ENCODE peak calls at places on chromosomes 13 and 19, in five cellular contexts. I is fibroblast of lung, R is ovary, U is A673, S is left ventricle myocardium inferior. O is an unnamed sample.

GRCh38 chr13:19159761-19160420 is 21.7 kb downstream of the TUBA3C start:
- DNase-seq in I (no peak), R (no peak), U (no peak), S (no peak), O (no peak)

GRCh38 chr13:35475960-35476943 is at the start of gene MAB21L1:
- DNase-seq in R (peak), I (peak), U (no peak), S (no peak), O (peak)

GRCh38 chr13:36096411-36097184 is 34.6 kb downstream of the DCLK1 start:
- DNase-seq in I (peak), U (peak), R (no peak), S (no peak), O (no peak)

GRCh38 chr13:95858286-95859075 is 181.5 kb downstream of the DNAJC3 start:
- DNase-seq in U (no peak), I (peak), S (no peak), R (no peak), O (no peak)

GRCh38 chr19:7699422-7700127 is 2.4 kb downstream of the FCER2 start:
- DNase-seq in U (no peak), R (no peak), S (no peak), I (peak), O (no peak)

GRCh38 chr13:61685683-61686013 is 270.0 kb upstream of the PCDH20 start:
- DNase-seq in S (no peak), R (no peak), U (peak), I (no peak), O (no peak)

GRCh38 chr13:85541476-85541875 is 257.7 kb downstream of the SLITRK6 start:
- DNase-seq in U (no peak), R (no peak), I (no peak), S (no peak), O (no peak)

GRCh38 chr13:28355822-28356371 is 139.0 kb downstream of the FLT1 start:
- DNase-seq in S (no peak), U (peak), I (peak), R (no peak), O (no peak)

GRCh38 chr13:97258801-97259200 is 36.7 kb downstream of the MBNL2 start:
- DNase-seq in I (peak), R (no peak), U (no peak), S (no peak), O (no peak)

GRCh38 chr19:41837981-41838708 is 6.3 kb downstream of the LYPD4 start:
- DNase-seq in I (no peak), S (no peak), R (no peak), U (no peak), O (no peak)

GRCh38 chr13:30679483-30680330 is 55.6 kb upstream of the ALOX5AP start:
- DNase-seq in U (peak), I (peak), R (no peak), S (no peak), O (no peak)

GRCh38 chr19:49889687-49890348 is 6.9 kb downstream of the IL4I1 start:
- DNase-seq in S (peak), R (peak), U (peak), I (peak), O (no peak)

GRCh38 chr13:44302233-44302632 is 71.4 kb upstream of the SERP2 start:
- DNase-seq in I (peak), R (no peak), S (no peak), U (no peak), O (no peak)

GRCh38 chr13:20127563-20128458 is 33.0 kb downstream of the GJA3 start:
- DNase-seq in U (peak), R (peak), S (peak), I (peak), O (no peak)

GRCh38 chr13:84870190-84870589 is 929.0 kb downstream of the SLITRK6 start:
- DNase-seq in S (no peak), R (no peak), U (peak), I (no peak), O (no peak)

GRCh38 chr19:35290381-35291135 is 1.4 kb upstream of the MAG start:
- DNase-seq in R (no peak), U (no peak), S (no peak), I (no peak), O (no peak)

GRCh38 chr13:32125221-32125621 is 93.6 kb downstream of the FRY start:
- DNase-seq in R (no peak), U (no peak), S (no peak), I (peak), O (peak)

GRCh38 chr19:29042450-29042849 is 170.5 kb downstream of the UQCRFS1 start:
- DNase-seq in U (no peak), R (no peak), S (no peak), I (no peak), O (no peak)

GRCh38 chr13:112894673-112895481 is 74.1 kb upstream of the MCF2L start:
- DNase-seq in I (no peak), U (no peak), S (peak), R (no peak), O (no peak)

GRCh38 chr19:35905178-35905727 is 2.8 kb downstream of the TYROBP start:
- DNase-seq in U (peak), I (peak), R (no peak), S (no peak), O (no peak)

GRCh38 chr13:77507931-77508776 is 27.4 kb upstream of the SCEL start:
- DNase-seq in S (no peak), I (peak), R (no peak), U (no peak), O (peak)

GRCh38 chr13:79392882-79393563 is 13.0 kb downstream of the RBM26 start:
- DNase-seq in U (no peak), S (no peak), R (no peak), I (peak), O (no peak)

GRCh38 chr19:28224441-28224840 is 988.5 kb downstream of the UQCRFS1 start:
- DNase-seq in I (peak), U (no peak), R (no peak), S (no peak), O (no peak)

GRCh38 chr19:7272856-7273578 is 21.2 kb downstream of the INSR start:
- DNase-seq in S (no peak), R (no peak), U (no peak), I (no peak), O (no peak)

GRCh38 chr19:53511357-53511756 is 26.6 kb upstream of the ZNF331 start:
- DNase-seq in S (no peak), U (no peak), R (no peak), I (no peak), O (no peak)

GRCh38 chr19:53507523-53508442 is 30.2 kb upstream of the ZNF331 start:
- DNase-seq in R (no peak), S (no peak), U (no peak), I (no peak), O (no peak)

GRCh38 chr19:53509443-53509842 is 28.5 kb upstream of the ZNF331 start:
- DNase-seq in R (no peak), I (no peak), U (no peak), S (no peak), O (no peak)

GRCh38 chr19:53509845-53510244 is 28.1 kb upstream of the ZNF331 start:
- DNase-seq in U (no peak), R (no peak), S (no peak), I (no peak), O (no peak)

DNA sequence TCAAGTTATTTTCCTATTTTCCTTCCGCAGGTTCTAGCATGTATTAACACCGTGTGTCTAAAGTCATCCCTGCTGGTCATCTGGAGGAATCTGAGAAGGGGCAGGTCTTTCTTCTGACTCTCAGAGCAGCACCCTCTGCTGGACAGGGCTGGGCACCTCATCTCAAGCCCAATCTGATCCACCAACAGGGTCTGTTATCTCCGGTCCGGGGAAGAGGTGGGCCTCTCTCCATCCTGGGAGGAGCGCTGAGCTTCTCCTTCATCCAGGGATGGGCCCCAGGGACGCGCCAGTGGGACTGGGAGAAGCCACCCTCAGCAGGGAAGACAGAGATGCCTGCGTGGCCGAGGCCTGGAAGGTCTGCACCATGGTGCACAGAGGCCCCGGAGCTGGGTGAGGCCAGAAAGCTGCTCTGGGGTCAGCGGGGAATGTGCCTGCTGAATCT is 26.0 kb upstream of the ZNF331 start:
- DNase-seq in S (peak), R (peak), U (peak), I (peak), O (no peak)
- TF ChIP-seq CTCF in S (peak), R (peak), U (peak), I (peak), O (peak)

DNA sequence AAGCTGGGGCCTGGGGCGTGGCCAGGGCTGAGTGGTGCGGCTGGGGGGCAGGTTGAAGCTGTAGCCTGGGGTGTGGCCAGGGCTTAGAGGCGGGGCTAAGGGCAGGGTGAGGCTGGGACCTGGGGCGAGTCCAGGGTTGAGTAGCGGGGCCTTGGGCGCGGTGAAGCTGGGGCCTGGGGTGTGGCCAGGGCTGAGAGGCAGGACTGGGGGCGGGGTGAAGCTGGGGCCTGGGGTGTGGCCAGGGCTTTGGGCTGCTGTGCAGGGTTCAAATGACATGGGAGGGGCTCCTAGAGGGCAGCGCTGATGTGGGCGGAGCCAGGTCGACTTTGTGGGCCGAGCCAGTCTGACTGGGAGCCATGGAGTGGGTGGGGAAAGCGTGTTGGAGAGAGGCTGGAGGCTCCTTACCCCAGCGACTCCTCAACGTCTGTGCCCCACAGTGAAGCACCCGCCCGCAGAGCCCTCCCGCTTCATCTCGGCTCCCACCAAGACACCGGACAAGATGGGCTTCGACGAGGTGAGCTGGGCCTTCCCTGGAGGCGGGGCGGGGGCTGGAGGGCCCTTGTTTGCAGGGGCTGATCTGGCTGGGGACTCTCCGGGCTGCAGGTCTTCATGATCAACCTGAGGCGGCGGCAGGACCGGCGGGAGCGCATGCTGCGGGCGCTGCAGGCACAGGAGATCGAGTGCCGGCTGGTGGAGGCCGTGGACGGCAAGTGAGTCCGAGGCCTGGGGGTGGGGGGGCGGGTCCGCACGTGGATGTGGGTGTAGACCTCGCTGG is 21.5 kb downstream of the COLGALT1 start:
- DNase-seq in I (peak), U (peak), R (peak), S (no peak), O (no peak)
- H3K4me3 ChIP-seq in I (no peak), U (no peak), R (no peak), S (no peak), O (no peak)

GRCh38 chr13:110922506-110922905 is 7.6 kb upstream of the ANKRD10 start:
- DNase-seq in R (no peak), U (no peak), I (no peak), S (no peak), O (no peak)

GRCh38 chr13:110923086-110923485 is 8.2 kb upstream of the ANKRD10 start:
- DNase-seq in R (no peak), S (no peak), I (no peak), U (no peak), O (no peak)

GRCh38 chr13:110923777-110924638 is 9.1 kb upstream of the ANKRD10 start:
- DNase-seq in I (no peak), U (no peak), S (no peak), R (no peak), O (no peak)

GRCh38 chr13:110924639-110924934 is 9.7 kb upstream of the ANKRD10 start:
- DNase-seq in I (no peak), U (no peak), S (no peak), R (no peak), O (no peak)

GRCh38 chr13:110925023-110925608 is 10.2 kb upstream of the ANKRD10 start:
- DNase-seq in R (no peak), U (peak), I (no peak), S (no peak), O (no peak)
- TF ChIP-seq CTCF in R (no peak), U (peak), I (peak), S (peak), O (peak)

GRCh38 chr13:33455291-33455690 is 169.7 kb upstream of the STARD13 start:
- DNase-seq in S (no peak), U (no peak), I (no peak), R (no peak), O (no peak)
- H3K4me3 ChIP-seq in S (no peak), U (no peak), I (no peak), R (no peak), O (no peak)

DNA sequence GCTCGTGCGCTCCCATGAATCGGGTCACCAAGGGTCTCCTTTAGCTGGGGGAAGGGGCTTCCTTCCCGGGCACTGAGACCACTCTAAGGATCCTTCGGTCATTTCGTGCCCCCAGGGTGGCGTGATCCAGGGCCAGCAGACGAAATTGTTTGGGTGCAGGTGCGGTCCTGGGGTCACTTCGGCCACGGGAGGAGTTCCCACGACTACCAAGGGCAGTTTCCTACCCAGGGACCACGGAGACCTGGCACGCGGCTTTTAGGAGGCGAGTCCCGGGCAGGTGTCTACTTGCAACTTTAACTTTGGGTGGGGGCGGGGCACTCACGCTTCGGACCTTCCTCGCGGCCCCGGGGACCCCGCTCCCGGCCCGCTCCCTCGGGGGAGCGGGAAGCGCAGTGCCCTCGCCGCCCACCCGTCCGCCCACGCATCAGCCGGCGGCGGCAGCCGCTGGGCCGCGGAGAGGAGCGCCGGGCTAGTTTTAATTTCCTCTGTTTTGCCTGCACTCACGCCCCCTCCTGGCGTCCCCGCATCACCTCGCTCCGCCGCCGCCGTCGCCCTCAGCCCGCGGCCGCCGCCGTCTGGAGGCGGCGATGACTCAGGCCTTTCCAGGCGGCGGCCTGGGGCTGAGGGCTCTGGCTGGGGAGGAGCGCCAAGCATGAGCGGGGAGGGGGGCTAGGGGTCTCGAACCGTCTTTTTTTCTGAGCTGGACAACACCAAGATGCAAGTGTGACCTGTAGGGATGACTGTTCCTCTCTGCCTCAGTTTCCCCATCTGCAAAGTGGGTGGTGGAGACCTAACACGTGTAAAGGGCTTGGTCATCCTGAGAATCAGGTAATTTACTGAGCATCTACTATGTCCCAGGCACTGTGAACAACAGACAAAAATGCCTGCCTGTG is 21.8 kb downstream of the OLFM2 start:
- DNase-seq in I (peak), R (peak), S (peak), U (peak), O (peak)
- TF ChIP-seq CTCF in I (peak), R (no peak), S (peak), U (peak), O (peak)

DNA sequence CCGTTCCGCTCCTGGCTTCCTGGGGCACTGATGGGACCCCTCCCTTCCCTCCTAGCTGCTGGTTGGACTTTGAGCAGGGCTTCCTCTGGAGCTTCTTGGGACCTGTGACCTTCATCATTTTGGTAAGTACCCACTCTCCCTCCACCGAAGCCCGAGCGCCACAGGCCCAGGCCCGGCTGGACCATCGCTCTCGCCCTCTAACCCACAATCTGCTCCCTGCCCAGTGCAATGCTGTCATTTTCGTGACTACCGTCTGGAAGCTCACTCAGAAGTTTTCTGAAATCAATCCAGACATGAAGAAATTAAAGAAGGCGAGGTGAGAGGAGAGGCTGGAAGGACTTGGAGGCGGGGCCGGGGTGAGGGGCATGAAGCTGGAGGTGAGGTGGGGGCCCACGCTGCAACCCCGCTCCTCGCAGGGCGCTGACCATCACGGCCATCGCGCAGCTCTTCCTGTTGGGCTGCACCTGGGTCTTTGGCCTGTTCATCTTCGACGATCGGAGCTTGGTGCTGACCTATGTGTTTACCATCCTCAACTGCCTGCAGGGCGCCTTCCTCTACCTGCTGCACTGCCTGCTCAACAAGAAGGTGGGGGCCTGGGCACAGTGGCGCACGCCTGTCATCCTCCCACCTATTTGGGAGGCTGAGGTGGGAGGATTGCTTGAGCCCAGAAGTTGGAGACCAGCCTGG is 12.4 kb downstream of the DDX39A start:
- DNase-seq in U (no peak), I (no peak), R (no peak), S (no peak), O (no peak)
- H3K4me3 ChIP-seq in U (no peak), I (no peak), R (no peak), S (peak), O (no peak)

DNA sequence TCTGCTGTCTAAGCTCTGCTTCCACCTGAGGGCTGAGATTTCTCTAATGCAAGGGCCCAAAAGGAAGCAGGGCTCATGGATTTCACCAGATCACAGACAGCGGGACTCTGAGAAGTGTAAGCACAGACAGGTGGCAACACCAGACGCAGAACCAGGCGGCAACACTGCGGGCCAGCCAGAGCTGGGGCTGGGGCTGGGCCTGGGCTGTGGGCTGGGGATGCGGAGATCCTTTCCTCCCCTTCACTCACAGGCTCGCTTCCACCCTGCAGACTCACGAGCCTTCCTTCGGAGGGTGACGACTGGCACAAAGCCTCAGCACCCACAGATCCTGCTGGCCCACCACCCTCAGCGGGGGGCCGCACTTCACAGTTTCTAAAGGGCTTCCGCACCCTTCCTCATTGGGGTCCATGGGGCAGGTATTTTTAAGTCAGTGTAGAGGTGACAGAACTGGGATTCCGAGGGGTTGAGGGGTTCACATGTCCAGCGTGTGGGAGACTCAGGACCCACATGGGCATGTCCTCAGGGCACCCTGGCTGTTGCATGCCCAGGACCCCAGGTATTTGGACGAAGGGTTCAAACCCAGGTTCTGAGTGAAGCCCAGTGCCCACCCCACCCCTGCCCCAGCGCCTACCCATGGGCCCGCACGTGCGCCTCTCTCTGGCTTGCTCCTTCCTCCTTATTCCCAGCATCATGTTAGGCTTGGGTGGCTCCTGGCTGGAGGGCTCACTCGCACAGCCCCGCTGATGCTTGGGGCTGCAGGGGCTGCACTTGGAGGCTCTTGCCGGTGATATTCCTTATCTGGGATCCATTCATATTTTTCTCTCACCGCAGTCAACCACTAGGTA is 137.3 kb upstream of the GPR12 start:
- DNase-seq in U (no peak), I (no peak), S (no peak), R (no peak), O (no peak)
- TF ChIP-seq CTCF in U (no peak), I (no peak), S (no peak), R (no peak), O (no peak)

GRCh38 chr19:45771331-45771933 is 2.4 kb upstream of the SIX5 start:
- DNase-seq in I (no peak), R (peak), S (no peak), U (no peak), O (no peak)
- H3K4me3 ChIP-seq in I (no peak), R (peak), S (peak), U (peak), O (no peak)

GRCh38 chr19:4495471-4495870 is 22.8 kb downstream of the PLIN4 start:
- DNase-seq in I (no peak), U (no peak), S (no peak), R (no peak), O (no peak)
- TF ChIP-seq CTCF in I (no peak), U (no peak), S (no peak), R (no peak), O (no peak)

O was measured in HFF-Myc.